ENCODE peak calls at places on chromosomes 6 and 20, in eight cellular contexts. W is heart right ventricle, F is sigmoid colon, T is astrocyte of the spinal cord, C is GM23338, J is Peyer's patch, D is spleen, N is kidney epithelial cell. R is an unnamed sample.

GRCh38 chr6:153162646-153163045 is 31.6 kb upstream of the RGS17 start:
- DNase-seq in W (no peak), F (no peak), T (no peak), C (no peak), J (no peak), D (no peak), N (no peak), R (no peak)

GRCh38 chr6:156379946-156380707 is 397.1 kb upstream of the ARID1B start:
- DNase-seq in W (no peak), F (no peak), T (peak; percentile 72), C (no peak), J (no peak), D (no peak), N (no peak), R (peak; percentile 12)

GRCh38 chr6:144899161-144899560 is 614.0 kb downstream of the UTRN start:
- DNase-seq in W (no peak), F (no peak), T (peak; percentile 43), C (no peak), J (no peak), D (no peak), N (no peak), R (peak; percentile 95)

GRCh38 chr6:170287371-170287876 is 3.5 kb downstream of the DLL1 start:
- DNase-seq in W (no peak), F (peak; percentile 63), T (no peak), C (no peak), J (no peak), D (peak; percentile 70), N (no peak), R (no peak)

GRCh38 chr20:61234224-61234623 is 17.8 kb upstream of the CDH4 start:
- DNase-seq in W (no peak), F (no peak), T (no peak), C (no peak), J (no peak), D (no peak), N (no peak), R (no peak)

GRCh38 chr20:62141397-62142251 is 1.6 kb downstream of the PSMA7 start:
- DNase-seq in W (no peak), F (no peak), T (peak; percentile 15), C (peak; percentile 59), J (no peak), D (no peak), N (no peak), R (peak; percentile 58)

GRCh38 chr6:107129370-107129925 is 14.1 kb upstream of the BEND3 start:
- DNase-seq in W (no peak), F (no peak), T (no peak), C (no peak), J (no peak), D (no peak), N (no peak), R (no peak)

GRCh38 chr6:2563635-2564034 is 187.1 kb downstream of the MYLK4 start:
- DNase-seq in W (no peak), F (no peak), T (no peak), C (no peak), J (no peak), D (no peak), N (no peak), R (no peak)

GRCh38 chr6:37512400-37512958 is 12.8 kb upstream of the CCDC167 start:
- DNase-seq in W (no peak), F (no peak), T (no peak), C (peak; percentile 83), J (no peak), D (no peak), N (no peak), R (no peak)

GRCh38 chr20:44424039-44424495 is 51.6 kb upstream of the TTPAL start:
- DNase-seq in W (no peak), F (no peak), T (no peak), C (no peak), J (no peak), D (no peak), N (no peak), R (no peak)

GRCh38 chr20:54221383-54221782 is 13.5 kb downstream of the PFDN4 start:
- DNase-seq in W (no peak), F (no peak), T (no peak), C (no peak), J (no peak), D (no peak), N (no peak), R (no peak)
- TF ChIP-seq CTCF in W (no peak), F (no peak), T (no peak), C (no peak), J (no peak), D (no peak), N (no peak), R (no peak)

GRCh38 chr6:42047220-42047590 is 3.1 kb upstream of the TAF8 start:
- DNase-seq in W (no peak), F (peak; percentile 62), T (no peak), C (no peak), J (no peak), D (no peak), N (no peak), R (no peak)

GRCh38 chr6:42046491-42047219 is 3.7 kb upstream of the TAF8 start:
- DNase-seq in W (no peak), F (peak; percentile 61), T (peak; percentile 77), C (no peak), J (no peak), D (no peak), N (no peak), R (peak; percentile 16)

GRCh38 chr6:42043787-42044475 is 6.4 kb upstream of the TAF8 start:
- DNase-seq in W (peak; percentile 91), F (peak; percentile 92), T (peak; percentile 83), C (peak; percentile 94), J (peak; percentile 77), D (peak; percentile 95), N (no peak), R (peak; percentile 70)

GRCh38 chr6:42047790-42048405 is 2.4 kb upstream of the TAF8 start:
- DNase-seq in W (no peak), F (peak; percentile 72), T (peak; percentile 3), C (no peak), J (no peak), D (peak; percentile 82), N (no peak), R (no peak)

GRCh38 chr6:42045538-42046460 is 4.5 kb upstream of the TAF8 start:
- DNase-seq in W (peak; percentile 90), F (peak; percentile 98), T (peak; percentile 97), C (peak; percentile 84), J (peak; percentile 95), D (peak; percentile 99), N (peak; percentile 61), R (peak; percentile 21)
- H3K4me3 ChIP-seq in W (peak overlapping the region; percentile 88), F (peak overlapping the region; percentile 8), T (peak overlapping the region; percentile 14), C (peak overlapping the region; percentile 26), J (peak overlapping the region; percentile 83), D (peak overlapping the region; percentile 88), N (no peak overlapping the region), R (no peak overlapping the region)

GRCh38 chr6:89414215-89414614 is 2.1 kb upstream of the RRAGD start:
- DNase-seq in W (no peak), F (no peak), T (no peak), C (no peak), J (no peak), D (no peak), N (no peak), R (no peak)

GRCh38 chr6:89413006-89413400 is 930 bp upstream of the RRAGD start:
- DNase-seq in W (no peak), F (no peak), T (no peak), C (no peak), J (no peak), D (no peak), N (no peak), R (no peak)

GRCh38 chr6:89411269-89412070 is 603 bp downstream of the RRAGD start:
- DNase-seq in W (peak; percentile 19), F (peak; percentile 72), T (no peak), C (peak; percentile 76), J (no peak), D (peak; percentile 89), N (no peak), R (no peak)

GRCh38 chr6:89411019-89411268 is 1.1 kb downstream of the RRAGD start:
- DNase-seq in W (no peak), F (peak; percentile 68), T (no peak), C (peak; percentile 39), J (no peak), D (no peak), N (no peak), R (no peak)

DNA sequence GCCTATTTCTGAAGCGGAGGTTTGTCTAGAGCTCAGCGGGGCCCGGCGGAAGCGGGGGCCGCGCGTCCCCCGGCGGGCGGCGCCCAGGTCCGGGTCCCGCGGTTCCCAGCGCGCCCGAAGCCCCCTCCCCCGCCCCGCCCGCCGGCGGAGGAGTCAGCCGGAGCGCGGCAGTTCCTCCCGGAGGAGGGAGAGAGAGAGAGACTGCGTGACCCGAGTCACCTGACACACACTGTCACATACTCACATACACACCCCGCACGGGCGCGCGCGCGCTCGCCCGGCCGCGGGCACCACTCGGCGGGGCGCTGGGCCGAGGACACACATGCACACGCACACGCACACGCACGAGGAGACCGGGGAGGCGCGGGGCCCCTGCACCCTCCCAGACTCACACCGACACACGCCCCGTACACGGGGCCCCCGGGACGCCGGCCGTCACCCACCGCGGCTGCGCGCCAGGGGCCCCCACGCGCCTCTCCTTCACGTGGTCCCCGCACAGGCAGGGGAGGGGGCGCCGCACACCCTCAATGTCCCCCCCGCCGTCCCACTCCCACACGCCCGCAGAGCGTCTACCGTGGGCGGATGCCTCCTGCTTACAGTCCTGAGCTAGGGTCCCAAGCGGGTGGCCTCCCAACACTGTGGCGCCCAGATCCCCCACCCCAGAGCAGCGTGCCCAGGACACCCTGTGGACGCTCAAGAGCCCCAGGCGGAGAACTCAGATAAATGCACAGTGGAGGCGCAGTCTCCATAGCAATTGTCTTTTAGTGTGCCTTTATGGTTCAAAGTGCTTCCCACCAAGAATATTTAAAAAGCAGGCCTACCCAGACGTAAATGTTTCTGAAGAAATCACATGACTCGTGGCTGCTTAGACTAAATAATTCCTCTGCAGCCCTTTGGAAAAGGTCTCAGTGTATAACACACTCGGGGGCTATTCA is at the start of gene RRAGD:
- DNase-seq in W (peak; percentile 64), F (peak; percentile 86), T (no peak), C (peak; percentile 70), J (peak; percentile 63), D (peak; percentile 91), N (no peak), R (no peak)
- TF ChIP-seq CTCF in W (no peak), F (no peak), T (no peak), C (no peak), J (no peak), D (no peak), N (no peak), R (no peak)

DNA sequence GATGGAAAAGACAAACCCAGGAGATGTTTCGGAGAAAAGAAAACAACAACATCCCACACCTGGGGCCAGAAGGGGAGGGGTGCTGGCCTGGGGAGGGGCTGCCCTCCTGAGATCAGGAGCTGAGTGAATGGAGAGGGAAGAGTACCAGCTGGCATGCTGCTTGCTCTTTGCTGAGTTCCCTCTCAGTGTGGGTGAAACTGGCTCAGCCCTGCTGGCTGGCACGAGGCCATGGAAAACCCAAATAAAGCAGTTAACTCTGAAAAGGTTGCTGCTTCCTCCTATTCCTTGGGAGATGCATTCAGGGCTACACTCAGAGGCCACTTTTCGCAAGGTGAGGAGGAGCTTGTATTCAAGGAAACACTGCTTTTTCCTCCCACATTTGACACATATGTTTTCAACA is 8.0 kb upstream of the KCNK16 start:
- DNase-seq in W (peak; percentile 30), F (no peak), T (no peak), C (no peak), J (no peak), D (no peak), N (no peak), R (no peak)
- H3K4me3 ChIP-seq in W (no peak overlapping the region), F (no peak overlapping the region), T (no peak overlapping the region), C (no peak overlapping the region), J (no peak overlapping the region), D (no peak overlapping the region), N (no peak overlapping the region), R (no peak overlapping the region)

R was measured in AG10803.